ENCODE peak calls at places on chromosomes 13 and 19, in six cellular contexts. One of them, this sample, is unnamed.

GRCh38 chr13:94080527-94080926 is 399.0 kb downstream of the DCT start:
- DNase-seq in uterus: no peak
- DNase-seq in astrocyte of the cerebellum: no peak
- DNase-seq in neural progenitor cell: no peak
- DNase-seq in A549: no peak
- DNase-seq in fibroblast of the aortic adventitia: no peak
- DNase-seq in this sample: no peak

GRCh38 chr19:53696951-53697350 is 65.2 kb downstream of the DPRX start:
- DNase-seq in uterus: no peak
- DNase-seq in astrocyte of the cerebellum: no peak
- DNase-seq in neural progenitor cell: peak
- DNase-seq in A549: no peak
- DNase-seq in fibroblast of the aortic adventitia: no peak
- DNase-seq in this sample: no peak

GRCh38 chr13:23505007-23505406 is 65.2 kb upstream of the TNFRSF19 start:
- DNase-seq in uterus: no peak
- DNase-seq in astrocyte of the cerebellum: no peak
- DNase-seq in neural progenitor cell: no peak
- DNase-seq in A549: no peak
- DNase-seq in fibroblast of the aortic adventitia: peak
- DNase-seq in this sample: no peak

GRCh38 chr13:85666356-85666755 is 132.9 kb downstream of the SLITRK6 start:
- DNase-seq in uterus: no peak
- DNase-seq in astrocyte of the cerebellum: no peak
- DNase-seq in neural progenitor cell: peak
- DNase-seq in A549: no peak
- DNase-seq in fibroblast of the aortic adventitia: no peak
- DNase-seq in this sample: no peak

GRCh38 chr19:18699403-18700054 is 16.0 kb downstream of the CRTC1 start:
- DNase-seq in uterus: no peak
- DNase-seq in astrocyte of the cerebellum: no peak
- DNase-seq in neural progenitor cell: no peak
- DNase-seq in A549: no peak
- DNase-seq in fibroblast of the aortic adventitia: no peak
- DNase-seq in this sample: no peak

GRCh38 chr19:50943074-50943828 is 9.6 kb downstream of the KLK5 start:
- DNase-seq in uterus: no peak
- DNase-seq in astrocyte of the cerebellum: no peak
- DNase-seq in neural progenitor cell: no peak
- DNase-seq in A549: no peak
- DNase-seq in fibroblast of the aortic adventitia: no peak
- DNase-seq in this sample: no peak

GRCh38 chr13:49693191-49693733 is 2.0 kb upstream of the EBPL start:
- DNase-seq in uterus: no peak
- DNase-seq in astrocyte of the cerebellum: no peak
- DNase-seq in neural progenitor cell: no peak
- DNase-seq in A549: peak
- DNase-seq in fibroblast of the aortic adventitia: peak
- DNase-seq in this sample: no peak

GRCh38 chr19:27764186-27764804 is 1448.7 kb downstream of the UQCRFS1 start:
- DNase-seq in uterus: no peak
- DNase-seq in astrocyte of the cerebellum: no peak
- DNase-seq in neural progenitor cell: no peak
- DNase-seq in A549: no peak
- DNase-seq in fibroblast of the aortic adventitia: no peak
- DNase-seq in this sample: no peak

GRCh38 chr13:110799246-110800236 is 86.0 kb downstream of the ING1 start:
- DNase-seq in uterus: peak
- DNase-seq in astrocyte of the cerebellum: no peak
- DNase-seq in neural progenitor cell: no peak
- DNase-seq in A549: no peak
- DNase-seq in fibroblast of the aortic adventitia: peak
- DNase-seq in this sample: peak

GRCh38 chr19:50486823-50487515 is 10.3 kb upstream of the GARIN5A start:
- DNase-seq in uterus: no peak
- DNase-seq in astrocyte of the cerebellum: no peak
- DNase-seq in neural progenitor cell: peak
- DNase-seq in A549: peak
- DNase-seq in fibroblast of the aortic adventitia: peak
- DNase-seq in this sample: no peak

GRCh38 chr13:37627428-37627827 is 28.9 kb upstream of the POSTN start:
- DNase-seq in uterus: no peak
- DNase-seq in astrocyte of the cerebellum: no peak
- DNase-seq in neural progenitor cell: no peak
- DNase-seq in A549: no peak
- DNase-seq in fibroblast of the aortic adventitia: no peak
- DNase-seq in this sample: no peak

GRCh38 chr19:16825312-16826168 is 3.7 kb upstream of the SIN3B start:
- DNase-seq in uterus: peak
- DNase-seq in astrocyte of the cerebellum: peak
- DNase-seq in neural progenitor cell: peak
- DNase-seq in A549: no peak
- DNase-seq in fibroblast of the aortic adventitia: peak
- DNase-seq in this sample: peak

GRCh38 chr13:40814803-40815202 is 25.4 kb downstream of the SLC25A15 start:
- DNase-seq in uterus: no peak
- DNase-seq in astrocyte of the cerebellum: no peak
- DNase-seq in neural progenitor cell: no peak
- DNase-seq in A549: no peak
- DNase-seq in fibroblast of the aortic adventitia: peak
- DNase-seq in this sample: no peak

GRCh38 chr13:47190696-47191095 is 293.8 kb upstream of the HTR2A start:
- DNase-seq in uterus: no peak
- DNase-seq in astrocyte of the cerebellum: peak
- DNase-seq in neural progenitor cell: no peak
- DNase-seq in A549: no peak
- DNase-seq in fibroblast of the aortic adventitia: no peak
- DNase-seq in this sample: no peak

GRCh38 chr13:20927858-20928257 is 25.3 kb upstream of the XPO4 start:
- DNase-seq in uterus: no peak
- DNase-seq in astrocyte of the cerebellum: no peak
- DNase-seq in neural progenitor cell: no peak
- DNase-seq in A549: no peak
- DNase-seq in fibroblast of the aortic adventitia: no peak
- DNase-seq in this sample: no peak

GRCh38 chr19:3309724-3310123 is 56.7 kb upstream of the NFIC start:
- DNase-seq in uterus: no peak
- DNase-seq in astrocyte of the cerebellum: no peak
- DNase-seq in neural progenitor cell: no peak
- DNase-seq in A549: no peak
- DNase-seq in fibroblast of the aortic adventitia: no peak
- DNase-seq in this sample: no peak

GRCh38 chr13:31250435-31250834 is 50.7 kb downstream of the B3GLCT start:
- DNase-seq in uterus: no peak
- DNase-seq in astrocyte of the cerebellum: no peak
- DNase-seq in neural progenitor cell: no peak
- DNase-seq in A549: no peak
- DNase-seq in fibroblast of the aortic adventitia: no peak
- DNase-seq in this sample: no peak

GRCh38 chr13:73273737-73274136 is 214.9 kb downstream of the KLF5 start:
- DNase-seq in uterus: no peak
- DNase-seq in astrocyte of the cerebellum: peak
- DNase-seq in neural progenitor cell: no peak
- DNase-seq in A549: peak
- DNase-seq in fibroblast of the aortic adventitia: peak
- DNase-seq in this sample: peak

GRCh38 chr19:40502647-40503046 is 35.8 kb downstream of the SPTBN4 start:
- DNase-seq in uterus: no peak
- DNase-seq in astrocyte of the cerebellum: no peak
- DNase-seq in neural progenitor cell: peak
- DNase-seq in A549: peak
- DNase-seq in fibroblast of the aortic adventitia: no peak
- DNase-seq in this sample: no peak

GRCh38 chr19:44658069-44658727 is 13.1 kb upstream of the CEACAM19 start:
- DNase-seq in uterus: no peak
- DNase-seq in astrocyte of the cerebellum: no peak
- DNase-seq in neural progenitor cell: no peak
- DNase-seq in A549: peak
- DNase-seq in fibroblast of the aortic adventitia: no peak
- DNase-seq in this sample: no peak

GRCh38 chr19:18798384-18799352 is 7.6 kb upstream of the COMP start:
- DNase-seq in uterus: no peak
- DNase-seq in astrocyte of the cerebellum: no peak
- DNase-seq in neural progenitor cell: peak
- DNase-seq in A549: no peak
- DNase-seq in fibroblast of the aortic adventitia: no peak
- DNase-seq in this sample: no peak

GRCh38 chr19:52369463-52370340 is at the start of gene ZNF880:
- DNase-seq in uterus: peak
- DNase-seq in astrocyte of the cerebellum: peak
- DNase-seq in neural progenitor cell: peak
- DNase-seq in A549: peak
- DNase-seq in fibroblast of the aortic adventitia: peak
- DNase-seq in this sample: peak

GRCh38 chr19:43636121-43636683 is 3.4 kb downstream of the CADM4 start:
- DNase-seq in uterus: no peak
- DNase-seq in astrocyte of the cerebellum: no peak
- DNase-seq in neural progenitor cell: peak
- DNase-seq in A549: no peak
- DNase-seq in fibroblast of the aortic adventitia: no peak
- DNase-seq in this sample: no peak

GRCh38 chr19:43634877-43635560 is 4.6 kb downstream of the CADM4 start:
- DNase-seq in uterus: no peak
- DNase-seq in astrocyte of the cerebellum: no peak
- DNase-seq in neural progenitor cell: peak
- DNase-seq in A549: no peak
- DNase-seq in fibroblast of the aortic adventitia: peak
- DNase-seq in this sample: no peak

GRCh38 chr19:43633520-43633919 is 6.1 kb downstream of the CADM4 start:
- DNase-seq in uterus: no peak
- DNase-seq in astrocyte of the cerebellum: no peak
- DNase-seq in neural progenitor cell: no peak
- DNase-seq in A549: no peak
- DNase-seq in fibroblast of the aortic adventitia: no peak
- DNase-seq in this sample: no peak

GRCh38 chr19:43634516-43634876 is 5.2 kb downstream of the CADM4 start:
- DNase-seq in uterus: no peak
- DNase-seq in astrocyte of the cerebellum: no peak
- DNase-seq in neural progenitor cell: peak
- DNase-seq in A549: no peak
- DNase-seq in fibroblast of the aortic adventitia: no peak
- DNase-seq in this sample: no peak

GRCh38 chr19:43634068-43634467 is 5.6 kb downstream of the CADM4 start:
- DNase-seq in uterus: no peak
- DNase-seq in astrocyte of the cerebellum: no peak
- DNase-seq in neural progenitor cell: no peak
- DNase-seq in A549: no peak
- DNase-seq in fibroblast of the aortic adventitia: no peak
- DNase-seq in this sample: no peak
- H3K4me3 ChIP-seq in uterus: no peak
- H3K4me3 ChIP-seq in astrocyte of the cerebellum: no peak
- H3K4me3 ChIP-seq in neural progenitor cell: no peak
- H3K4me3 ChIP-seq in A549: no peak
- H3K4me3 ChIP-seq in fibroblast of the aortic adventitia: no peak
- H3K4me3 ChIP-seq in this sample: no peak

GRCh38 chr19:13117176-13117771 is 734 bp upstream of the TRMT1 start:
- DNase-seq in uterus: no peak
- DNase-seq in astrocyte of the cerebellum: no peak
- DNase-seq in neural progenitor cell: no peak
- DNase-seq in A549: no peak
- DNase-seq in fibroblast of the aortic adventitia: no peak
- DNase-seq in this sample: no peak

GRCh38 chr19:13116282-13117175 is at the start of gene TRMT1:
- DNase-seq in uterus: peak
- DNase-seq in astrocyte of the cerebellum: peak
- DNase-seq in neural progenitor cell: peak
- DNase-seq in A549: peak
- DNase-seq in fibroblast of the aortic adventitia: peak
- DNase-seq in this sample: peak

GRCh38 chr19:13119654-13120053 is 1.6 kb downstream of the NACC1 start:
- DNase-seq in uterus: no peak
- DNase-seq in astrocyte of the cerebellum: no peak
- DNase-seq in neural progenitor cell: no peak
- DNase-seq in A549: no peak
- DNase-seq in fibroblast of the aortic adventitia: no peak
- DNase-seq in this sample: no peak

GRCh38 chr19:13118424-13119193 is 545 bp downstream of the NACC1 start:
- DNase-seq in uterus: no peak
- DNase-seq in astrocyte of the cerebellum: no peak
- DNase-seq in neural progenitor cell: peak
- DNase-seq in A549: peak
- DNase-seq in fibroblast of the aortic adventitia: no peak
- DNase-seq in this sample: no peak

DNA sequence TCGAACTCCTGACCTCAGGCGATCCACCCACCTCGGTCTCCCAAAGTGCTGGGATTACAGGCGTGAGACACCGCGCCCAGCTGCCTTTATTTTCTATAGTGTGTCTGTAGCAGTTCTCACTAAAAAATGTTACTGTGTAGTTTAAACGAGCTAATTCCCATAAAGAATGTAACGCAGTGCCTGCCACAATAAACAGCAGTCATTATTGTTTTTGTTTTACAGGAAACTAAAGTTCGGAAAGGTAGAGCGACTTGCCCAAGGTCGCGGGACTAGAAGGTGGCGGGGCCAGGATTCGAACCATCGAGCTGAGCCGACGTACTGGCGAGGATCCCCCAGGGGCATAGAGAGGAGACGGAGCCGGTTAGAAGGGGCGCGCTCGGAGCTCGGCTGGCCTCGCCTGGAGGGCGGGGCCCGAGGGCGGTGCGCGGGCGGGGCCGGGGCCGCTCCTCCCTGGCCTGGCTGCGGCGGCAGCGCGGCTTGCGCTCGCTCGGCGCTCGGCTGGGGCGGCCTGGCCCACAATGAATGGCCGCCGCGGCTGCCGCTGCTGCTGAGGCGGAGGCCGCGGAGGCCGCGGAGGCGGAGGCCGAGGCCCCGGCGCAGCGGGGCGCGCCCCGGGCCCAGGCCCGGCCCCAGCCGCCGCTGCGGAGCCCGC is at the start of gene NACC1:
- DNase-seq in uterus: peak
- DNase-seq in astrocyte of the cerebellum: peak
- DNase-seq in neural progenitor cell: peak
- DNase-seq in A549: peak
- DNase-seq in fibroblast of the aortic adventitia: peak
- DNase-seq in this sample: peak
- H3K4me3 ChIP-seq in uterus: peak
- H3K4me3 ChIP-seq in astrocyte of the cerebellum: peak
- H3K4me3 ChIP-seq in neural progenitor cell: peak
- H3K4me3 ChIP-seq in A549: peak
- H3K4me3 ChIP-seq in fibroblast of the aortic adventitia: peak
- H3K4me3 ChIP-seq in this sample: peak

DNA sequence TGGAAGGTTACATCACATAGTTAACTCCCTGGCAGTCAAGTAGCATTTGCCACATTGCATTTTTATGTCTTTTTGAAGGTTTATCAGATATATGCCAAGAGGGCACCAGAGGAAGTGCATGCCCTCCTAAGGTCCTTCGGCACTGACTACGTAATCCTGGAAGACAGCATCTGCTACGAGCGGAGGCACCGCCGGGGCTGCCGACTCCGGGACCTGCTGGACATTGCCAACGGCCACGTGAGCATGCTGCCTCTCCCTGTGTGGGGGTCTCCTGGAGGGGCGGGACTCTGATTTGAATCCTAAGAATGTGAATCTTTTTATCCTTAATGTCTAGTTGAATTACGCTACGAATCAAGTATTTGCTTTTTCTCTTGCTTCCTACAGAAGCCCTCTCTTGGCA is 74.8 kb downstream of the DPY19L3 start:
- DNase-seq in uterus: no peak
- DNase-seq in astrocyte of the cerebellum: no peak
- DNase-seq in neural progenitor cell: no peak
- DNase-seq in A549: no peak
- DNase-seq in fibroblast of the aortic adventitia: no peak
- DNase-seq in this sample: no peak
- H3K4me3 ChIP-seq in uterus: no peak
- H3K4me3 ChIP-seq in astrocyte of the cerebellum: no peak
- H3K4me3 ChIP-seq in neural progenitor cell: no peak
- H3K4me3 ChIP-seq in A549: no peak
- H3K4me3 ChIP-seq in fibroblast of the aortic adventitia: no peak
- H3K4me3 ChIP-seq in this sample: no peak

GRCh38 chr13:66627512-66627911 is 602.6 kb downstream of the PCDH9 start:
- DNase-seq in uterus: no peak
- DNase-seq in astrocyte of the cerebellum: no peak
- DNase-seq in neural progenitor cell: no peak
- DNase-seq in A549: no peak
- DNase-seq in fibroblast of the aortic adventitia: no peak
- DNase-seq in this sample: no peak
- H3K4me3 ChIP-seq in uterus: no peak
- H3K4me3 ChIP-seq in astrocyte of the cerebellum: no peak
- H3K4me3 ChIP-seq in neural progenitor cell: no peak
- H3K4me3 ChIP-seq in A549: no peak
- H3K4me3 ChIP-seq in fibroblast of the aortic adventitia: no peak
- H3K4me3 ChIP-seq in this sample: no peak

This sample was measured in skeletal muscle cell.